ENCODE peak calls at places on chromosome 4, in eight cellular contexts. P, Y, W, T, E, X, Q and F are unnamed samples.

GRCh38 chr4:121696140-121696640 is 590 bp downstream of the ANXA5 start:
- DNase-seq in E (peak), X (peak), T (peak), W (no peak), P (peak), Q (peak), Y (no peak), F (no peak)

GRCh38 chr4:69738872-69739271 is 21.5 kb downstream of the SULT1B1 start:
- DNase-seq in T (no peak), X (no peak), W (no peak), E (no peak), Y (no peak), Q (no peak), P (no peak), F (no peak)

GRCh38 chr4:150126201-150126879 is 48.1 kb downstream of the DCLK2 start:
- DNase-seq in X (no peak), P (peak), E (no peak), Q (no peak), W (no peak), Y (peak), T (no peak), F (no peak)

GRCh38 chr4:118941149-118941548 is 52.5 kb downstream of the SYNPO2 start:
- DNase-seq in T (peak), P (peak), Y (no peak), Q (no peak), W (no peak), E (peak), X (peak), F (no peak)

GRCh38 chr4:102501176-102501634 is at the start of gene NFKB1:
- DNase-seq in T (peak), W (no peak), X (peak), Q (peak), E (peak), Y (peak), P (peak), F (peak)

GRCh38 chr4:184382189-184382846 is 92.0 kb downstream of the IRF2 start:
- DNase-seq in W (no peak), E (no peak), P (no peak), Q (no peak), Y (no peak), T (no peak), X (no peak), F (no peak)

GRCh38 chr4:155974957-155975356 is 21.3 kb upstream of the CTSO start:
- DNase-seq in P (no peak), T (no peak), Y (no peak), Q (no peak), E (no peak), W (no peak), X (no peak), F (no peak)

GRCh38 chr4:69154021-69154420 is 57.7 kb downstream of the UGT2B7 start:
- DNase-seq in P (no peak), Q (no peak), E (no peak), Y (no peak), W (no peak), T (no peak), X (no peak), F (no peak)

GRCh38 chr4:109302366-109303140 is at the start of gene COL25A1:
- DNase-seq in E (peak), Y (peak), X (peak), W (no peak), T (peak), Q (peak), P (no peak), F (no peak)

GRCh38 chr4:76948441-76949292 is 885 bp upstream of the SEPTIN11 start:
- DNase-seq in Y (peak), X (peak), P (peak), T (peak), W (peak), E (peak), Q (peak), F (peak)

GRCh38 chr4:13547563-13548041 is 3.3 kb upstream of the NKX3-2 start:
- DNase-seq in W (no peak), Q (no peak), P (no peak), Y (peak), X (no peak), E (no peak), T (peak), F (no peak)

GRCh38 chr4:88697588-88698329 is at the start of gene NAP1L5:
- DNase-seq in P (peak), T (peak), Q (peak), Y (peak), X (peak), W (peak), E (peak), F (no peak)
- TF ChIP-seq POLR2A in P (no peak), T (peak), Q (peak), Y (no peak), X (peak), W (no peak), E (peak), F (peak)

DNA sequence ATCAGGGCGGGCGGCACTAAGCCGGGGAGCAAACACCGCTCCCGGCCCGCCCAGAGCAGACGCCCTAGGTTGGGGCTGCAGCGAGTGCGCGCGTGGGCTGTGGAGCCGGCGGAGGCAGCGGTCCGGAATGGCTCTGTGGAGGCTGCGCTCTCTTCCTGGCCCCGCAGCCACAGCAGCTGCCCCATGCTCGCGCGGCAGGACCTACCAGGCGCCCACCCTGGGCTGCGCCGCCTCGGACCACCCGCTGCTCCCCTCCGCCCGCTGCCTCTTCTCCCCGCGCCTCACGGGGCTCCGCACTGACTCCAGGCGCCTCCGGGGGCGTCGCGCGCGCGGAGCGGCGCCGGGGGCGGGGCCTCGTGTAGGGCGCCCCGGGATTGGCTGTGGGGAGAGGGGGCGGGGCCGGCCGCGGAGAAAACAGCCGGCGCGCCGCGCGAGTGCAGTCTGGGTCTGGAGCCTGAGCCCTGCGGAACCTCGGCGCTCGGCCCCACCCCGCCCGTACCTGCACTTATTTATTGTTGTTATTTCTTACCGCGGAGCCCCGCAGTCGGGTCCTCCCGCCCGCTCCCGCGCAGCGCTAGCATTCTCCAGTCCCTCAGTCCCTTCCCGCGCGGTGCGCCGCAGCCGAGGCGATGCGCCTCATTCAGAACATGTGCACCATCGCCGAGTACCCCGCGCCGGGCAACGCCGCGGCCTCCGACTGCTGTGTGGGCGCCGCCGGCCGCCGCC is at the start of gene RASL11B:
- DNase-seq in Q (peak), W (peak), T (peak), P (peak), X (peak), E (peak), Y (peak), F (peak)
- TF ChIP-seq POLR2A in Q (peak), W (no peak), T (no peak), P (no peak), X (no peak), E (peak), Y (no peak), F (peak)

GRCh38 chr4:3075652-3075981 is 1.1 kb downstream of the HTT start:
- DNase-seq in X (no peak), T (no peak), Y (no peak), W (no peak), P (no peak), E (no peak), Q (no peak), F (no peak)

GRCh38 chr4:3071811-3072210 is 2.5 kb downstream of the HTT-AS start:
- DNase-seq in T (no peak), X (no peak), Y (no peak), P (no peak), E (no peak), W (no peak), Q (no peak), F (no peak)

GRCh38 chr4:3073158-3074077 is 920 bp downstream of the HTT-AS start:
- DNase-seq in Y (no peak), E (no peak), X (peak), Q (no peak), P (no peak), W (no peak), T (peak), F (peak)

GRCh38 chr4:3074846-3075651 is 568 bp downstream of the HTT start:
- DNase-seq in Y (no peak), T (peak), P (peak), Q (peak), E (peak), X (peak), W (peak), F (peak)

DNA sequence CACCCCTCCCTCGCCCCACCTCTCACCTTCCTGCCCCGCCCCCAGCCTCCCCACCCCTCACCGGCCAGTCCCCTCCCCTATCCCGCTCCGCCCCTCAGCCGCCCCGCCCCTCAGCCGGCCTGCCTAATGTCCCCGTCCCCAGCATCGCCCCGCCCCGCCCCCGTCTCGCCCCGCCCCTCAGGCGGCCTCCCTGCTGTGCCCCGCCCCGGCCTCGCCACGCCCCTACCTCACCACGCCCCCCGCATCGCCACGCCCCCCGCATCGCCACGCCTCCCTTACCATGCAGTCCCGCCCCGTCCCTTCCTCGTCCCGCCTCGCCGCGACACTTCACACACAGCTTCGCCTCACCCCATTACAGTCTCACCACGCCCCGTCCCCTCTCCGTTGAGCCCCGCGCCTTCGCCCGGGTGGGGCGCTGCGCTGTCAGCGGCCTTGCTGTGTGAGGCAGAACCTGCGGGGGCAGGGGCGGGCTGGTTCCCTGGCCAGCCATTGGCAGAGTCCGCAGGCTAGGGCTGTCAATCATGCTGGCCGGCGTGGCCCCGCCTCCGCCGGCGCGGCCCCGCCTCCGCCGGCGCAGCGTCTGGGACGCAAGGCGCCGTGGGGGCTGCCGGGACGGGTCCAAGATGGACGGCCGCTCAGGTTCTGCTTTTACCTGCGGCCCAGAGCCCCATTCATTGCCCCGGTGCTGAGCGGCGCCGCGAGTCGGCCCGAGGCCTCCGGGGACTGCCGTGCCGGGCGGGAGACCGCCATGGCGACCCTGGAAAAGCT is at the start of the genes HTT and HTT-AS:
- DNase-seq in Y (peak), W (peak), X (peak), T (peak), E (peak), Q (peak), P (peak), F (peak)
- TF ChIP-seq POLR2A in Y (peak), W (peak), X (peak), T (peak), E (peak), Q (peak), P (no peak), F (peak)

GRCh38 chr4:41384992-41385391 is 128.3 kb downstream of the UCHL1 start:
- DNase-seq in P (peak), E (peak), T (peak), Y (no peak), W (no peak), X (peak), Q (peak), F (no peak)
- TF ChIP-seq POLR2A in P (no peak), E (no peak), T (no peak), Y (no peak), W (no peak), X (no peak), Q (no peak), F (no peak)

GRCh38 chr4:147731611-147732515 is at the start of gene ARHGAP10:
- DNase-seq in P (peak), Q (peak), E (peak), Y (peak), X (peak), W (no peak), T (peak), F (peak)
- TF ChIP-seq POLR2A in P (no peak), Q (peak), E (peak), Y (peak), X (peak), W (peak), T (no peak), F (peak)

DNA sequence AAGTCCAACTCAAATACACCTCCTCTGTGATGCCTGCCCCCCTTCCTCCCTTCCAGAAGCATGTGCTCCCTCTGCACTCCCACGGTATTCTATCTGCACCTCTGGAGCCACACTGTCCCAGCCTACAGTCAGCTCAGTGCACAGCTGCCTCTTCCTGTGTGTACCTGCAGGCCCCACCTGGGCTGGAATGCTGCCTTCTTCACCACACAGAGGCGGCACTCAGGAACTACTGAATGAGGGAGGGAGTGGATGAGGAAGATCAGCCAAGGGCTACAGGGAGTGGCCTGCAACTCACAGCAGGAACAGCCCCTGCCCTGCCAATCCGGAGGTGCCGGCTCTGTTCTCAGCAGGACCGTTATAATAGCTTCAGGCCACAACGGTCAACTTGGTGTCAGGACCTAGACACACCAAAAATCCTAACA is 10.1 kb downstream of the AFAP1 start:
- DNase-seq in Q (peak), T (peak), Y (no peak), W (peak), P (peak), X (no peak), E (no peak), F (peak)
- TF ChIP-seq POLR2A in Q (no peak), T (no peak), Y (no peak), W (no peak), P (no peak), X (no peak), E (no peak), F (no peak)

GRCh38 chr4:178665916-178666315 is 1223.7 kb upstream of the AGA start:
- DNase-seq in T (no peak), X (no peak), Y (no peak), Q (no peak), W (no peak), E (no peak), P (no peak), F (no peak)
- TF ChIP-seq POLR2A in T (no peak), X (no peak), Y (no peak), Q (no peak), W (no peak), E (no peak), P (no peak), F (no peak)